ENCODE peak calls at places on chromosomes 12 and 14, in ten cellular contexts. D is iris pigment epithelial cell; O is fibroblast of lung; S is Calu3; P is CD8-positive, alpha-beta T cell; C is IMR-90; W is NCI-H1694 treated with DMSO at 0.1 percent for 48 hours; I is hypothalamus; N is substantia nigra; B is lower lobe of right lung. R is an unnamed sample.

GRCh38 chr12:1912580-1913376 is 5.7 kb downstream of the CACNA2D4 start:
- DNase-seq in D (no peak), O (no peak), S (no peak), P (no peak), C (no peak), W (no peak), I (no peak), N (no peak), B (no peak), R (no peak)

GRCh38 chr12:3580071-3580749 is 89.2 kb downstream of the PRMT8 start:
- DNase-seq in D (no peak), O (no peak), S (no peak), P (no peak), C (no peak), W (no peak), I (no peak), N (no peak), B (no peak), R (no peak)

GRCh38 chr14:57822081-57822480 is 43.8 kb downstream of the SLC35F4 start:
- DNase-seq in D (no peak), O (no peak), S (no peak), P (no peak), C (no peak), W (no peak), I (no peak), N (no peak), B (no peak), R (peak; percentile 50)

GRCh38 chr14:103361868-103362267 is 23.3 kb upstream of the MARK3 start:
- DNase-seq in D (peak; percentile 98), O (peak; percentile 97), S (peak; percentile 52), P (no peak), C (peak; percentile 99), W (no peak), I (no peak), N (no peak), B (no peak), R (peak; percentile 47)

GRCh38 chr12:123479442-123480180 is 21.7 kb downstream of the SNRNP35 start:
- DNase-seq in D (no peak), O (no peak), S (no peak), P (no peak), C (no peak), W (no peak), I (peak; percentile 39), N (peak; percentile 88), B (no peak), R (no peak)

GRCh38 chr14:73752297-73752992 is 38.3 kb upstream of the PNMA1 start:
- DNase-seq in D (peak; percentile 44), O (peak; percentile 80), S (peak; percentile 48), P (peak; percentile 60), C (peak; percentile 45), W (peak; percentile 54), I (no peak), N (no peak), B (no peak), R (peak; percentile 12)

GRCh38 chr12:117100251-117100650 is 1.0 kb upstream of the TESC start:
- DNase-seq in D (peak; percentile 19), O (no peak), S (peak; percentile 57), P (no peak), C (peak; percentile 16), W (no peak), I (no peak), N (no peak), B (no peak), R (peak; percentile 72)

GRCh38 chr14:52825085-52825484 is 33.7 kb upstream of the GNPNAT1 start:
- DNase-seq in D (no peak), O (no peak), S (no peak), P (no peak), C (no peak), W (no peak), I (no peak), N (no peak), B (no peak), R (no peak)

GRCh38 chr14:97719931-97720330 is 922.7 kb downstream of the VRK1 start:
- DNase-seq in D (no peak), O (no peak), S (no peak), P (peak; percentile 49), C (no peak), W (no peak), I (no peak), N (no peak), B (no peak), R (no peak)

GRCh38 chr14:96410119-96410518 is 18.2 kb downstream of the AK7 start:
- DNase-seq in D (no peak), O (peak; percentile 13), S (no peak), P (no peak), C (no peak), W (no peak), I (no peak), N (no peak), B (no peak), R (no peak)

R was measured in DMS53.